ENCODE peak calls at places on chromosomes 12 and 14, in eight cellular contexts. E, L, Z, F, S, R, W and V are unnamed samples.
A peak's percentile ranks its signal among the peaks of the same experiment; 100 is the strongest.

GRCh38 chr12:66087365-66087943 is 43.1 kb downstream of the LLPH start:
- DNase-seq in E (peak; percentile 69), L (peak; percentile 86), Z (no peak), F (peak; percentile 49), S (no peak), R (peak; percentile 71), W (no peak), V (peak; percentile 66)

GRCh38 chr12:115101518-115101917 is 417.5 kb upstream of the TBX3 start:
- DNase-seq in E (no peak), L (no peak), Z (no peak), F (no peak), S (no peak), R (no peak), W (no peak), V (no peak)

GRCh38 chr14:61184117-61184516 is 97.0 kb downstream of the TMEM30B start:
- DNase-seq in E (no peak), L (peak; percentile 95), Z (no peak), F (peak; percentile 66), S (no peak), R (no peak), W (peak; percentile 70), V (no peak)

GRCh38 chr12:107468182-107468581 is 217.4 kb upstream of the PWP1 start:
- DNase-seq in E (no peak), L (no peak), Z (no peak), F (no peak), S (no peak), R (no peak), W (no peak), V (no peak)

GRCh38 chr14:95151561-95151960 is 5.8 kb downstream of the DICER1 start:
- DNase-seq in E (no peak), L (no peak), Z (no peak), F (no peak), S (no peak), R (no peak), W (no peak), V (no peak)

GRCh38 chr14:85531594-85532391 is 1.8 kb downstream of the FLRT2 start:
- DNase-seq in E (peak; percentile 40), L (peak; percentile 96), Z (no peak), F (no peak), S (peak; percentile 74), R (no peak), W (no peak), V (no peak)

GRCh38 chr12:95417372-95417771 is 56.6 kb upstream of the METAP2 start:
- DNase-seq in E (no peak), L (no peak), Z (no peak), F (no peak), S (no peak), R (no peak), W (no peak), V (no peak)

GRCh38 chr12:27474344-27474743 is 27.8 kb downstream of the SMCO2 start:
- DNase-seq in E (no peak), L (peak; percentile 82), Z (no peak), F (peak; percentile 45), S (no peak), R (no peak), W (peak; percentile 66), V (no peak)

GRCh38 chr14:30193791-30194407 is 266.3 kb upstream of the PRKD1 start:
- DNase-seq in E (no peak), L (peak; percentile 92), Z (no peak), F (peak; percentile 81), S (no peak), R (no peak), W (no peak), V (no peak)